ENCODE peak calls at places on chromosome 21, in four cellular contexts. Q, D, P and W are unnamed samples.

GRCh38 chr21:42757422-42757821 is 104.0 kb downstream of the PDE9A start:
- DNase-seq in Q (no peak), D (no peak), P (no peak), W (no peak)

GRCh38 chr21:27953328-27954045 is 986.6 kb upstream of the ADAMTS5 start:
- DNase-seq in Q (no peak), D (no peak), P (no peak), W (no peak)

GRCh38 chr21:43321611-43322010 is 105.3 kb downstream of the SIK1 start:
- DNase-seq in Q (no peak), D (no peak), P (no peak), W (no peak)

GRCh38 chr21:33824156-33824941 is 91.3 kb downstream of the ATP5PO start:
- DNase-seq in Q (no peak), D (no peak), P (no peak), W (no peak)

GRCh38 chr21:42010507-42011493 is 640 bp upstream of the ZBTB21 start:
- DNase-seq in Q (peak), D (no peak), P (no peak), W (no peak)

GRCh38 chr21:29360799-29361765 is 62.4 kb downstream of the BACH1 start:
- DNase-seq in Q (no peak), D (no peak), P (no peak), W (no peak)

GRCh38 chr21:18204931-18205330 is 39.7 kb upstream of the CHODL start:
- DNase-seq in Q (no peak), D (no peak), P (no peak), W (no peak)

GRCh38 chr21:15138475-15138874 is 73.7 kb upstream of the NRIP1 start:
- DNase-seq in Q (no peak), D (no peak), P (no peak), W (no peak)

GRCh38 chr21:33948096-33948950 is 32.7 kb upstream of the ATP5PO start:
- DNase-seq in Q (peak), D (peak), P (no peak), W (no peak)

GRCh38 chr21:26966978-26967913 is at the start of gene ADAMTS5:
- DNase-seq in Q (no peak), D (no peak), P (peak), W (peak)

GRCh38 chr21:25887646-25888321 is 153.0 kb downstream of the GABPA start:
- DNase-seq in Q (no peak), D (no peak), P (no peak), W (no peak)

GRCh38 chr21:25535811-25536210 is 71.5 kb downstream of the MRPL39 start:
- DNase-seq in Q (no peak), D (no peak), P (no peak), W (no peak)

GRCh38 chr21:38957575-38958340 is 152.0 kb downstream of the ETS2 start:
- DNase-seq in Q (no peak), D (no peak), P (no peak), W (no peak)

GRCh38 chr21:34996304-34997081 is 52.6 kb downstream of the RUNX1 start:
- DNase-seq in Q (peak), D (no peak), P (no peak), W (no peak)

GRCh38 chr21:18424250-18424649 is 20.7 kb upstream of the TMPRSS15 start:
- DNase-seq in Q (no peak), D (no peak), P (peak), W (no peak)

GRCh38 chr21:35559128-35559831 is 501.0 kb downstream of the SETD4 start:
- DNase-seq in Q (no peak), D (no peak), P (no peak), W (no peak)

GRCh38 chr21:39392981-39393380 is 44.1 kb upstream of the HMGN1 start:
- DNase-seq in Q (no peak), D (no peak), P (no peak), W (no peak)

GRCh38 chr21:14989359-14989758 is 75.4 kb downstream of the NRIP1 start:
- DNase-seq in Q (no peak), D (no peak), P (no peak), W (no peak)

GRCh38 chr21:16424331-16424749 is 694.6 kb downstream of the USP25 start:
- DNase-seq in Q (no peak), D (no peak), P (no peak), W (no peak)

GRCh38 chr21:28226563-28226962 is 766.1 kb downstream of the LTN1 start:
- DNase-seq in Q (no peak), D (no peak), P (no peak), W (no peak)

DNA sequence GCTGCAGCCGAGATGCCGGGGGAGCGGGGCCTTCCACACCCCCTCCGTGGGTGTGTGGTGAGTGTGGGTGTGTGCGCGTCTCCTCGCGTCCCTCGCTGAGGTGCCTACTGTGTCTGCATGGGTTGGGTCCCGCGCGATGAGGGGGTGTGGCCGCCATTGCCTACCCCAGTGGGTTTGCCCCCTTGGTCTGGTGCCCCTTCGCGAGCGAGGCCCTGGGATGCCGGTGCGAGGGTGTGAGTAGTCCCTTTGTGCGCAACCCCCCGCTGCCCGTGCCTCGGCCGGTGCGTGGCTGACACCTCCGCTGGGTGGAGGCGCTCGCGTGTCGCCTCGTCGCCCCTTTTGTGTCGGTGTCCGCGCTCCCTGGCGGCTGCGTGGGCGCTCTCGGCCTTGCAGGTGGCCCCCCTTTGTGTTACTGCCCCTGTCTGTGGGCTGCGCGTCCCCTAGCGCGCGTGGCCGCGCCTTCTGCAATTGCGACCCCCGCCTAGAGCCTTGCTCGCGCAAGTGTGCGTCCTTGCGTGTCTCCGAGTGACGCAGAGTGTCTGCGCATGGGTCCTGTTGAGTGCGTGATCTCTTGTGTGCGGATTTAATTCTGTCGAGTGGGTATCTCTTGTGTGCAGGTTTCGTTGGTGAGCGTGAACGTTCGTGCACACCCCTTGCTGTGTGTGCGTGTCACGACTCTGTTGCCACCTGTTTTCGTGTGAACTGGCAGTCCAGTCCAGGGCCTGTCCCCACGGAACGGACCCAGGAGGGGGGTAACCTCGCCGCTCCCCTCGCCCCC is 552 bp downstream of the TTC3 start:
- DNase-seq in Q (peak), D (no peak), P (peak), W (peak)
- TF ChIP-seq POLR2AphosphoS5 in Q (no peak), D (peak), P (no peak), W (no peak)

GRCh38 chr21:32726742-32727477 is 903 bp downstream of the SYNJ1 start:
- DNase-seq in Q (peak), D (no peak), P (peak), W (peak)
- TF ChIP-seq SPI1 in Q (no peak), D (no peak), P (peak), W (no peak)

GRCh38 chr21:45127937-45128336 is 53.6 kb downstream of the ADARB1 start:
- DNase-seq in Q (no peak), D (no peak), P (no peak), W (no peak)

GRCh38 chr21:45129231-45129923 is 55.0 kb downstream of the ADARB1 start:
- DNase-seq in Q (peak), D (no peak), P (no peak), W (no peak)

GRCh38 chr21:45128613-45129226 is 54.3 kb downstream of the ADARB1 start:
- DNase-seq in Q (no peak), D (no peak), P (peak), W (no peak)

GRCh38 chr21:45131537-45131999 is 57.2 kb downstream of the ADARB1 start:
- DNase-seq in Q (no peak), D (no peak), P (no peak), W (no peak)

GRCh38 chr21:45130324-45130774 is 56.0 kb downstream of the ADARB1 start:
- DNase-seq in Q (no peak), D (no peak), P (no peak), W (peak)
- TF ChIP-seq POLR2AphosphoS5 in Q (no peak), D (no peak), P (no peak), W (no peak)

GRCh38 chr21:46130721-46131720 is 24.4 kb downstream of the FTCD start:
- DNase-seq in Q (no peak), D (no peak), P (no peak), W (no peak)
- TF ChIP-seq SPI1 in Q (no peak), D (no peak), P (no peak), W (no peak)

GRCh38 chr21:32456497-32456918 is 44.0 kb downstream of the EVA1C start:
- DNase-seq in Q (no peak), D (no peak), P (no peak), W (no peak)
- TF ChIP-seq POLR2AphosphoS5 in Q (no peak), D (no peak), P (no peak), W (no peak)

GRCh38 chr21:44527983-44528633 is 11.9 kb downstream of the KRTAP10-1 start:
- DNase-seq in Q (no peak), D (no peak), P (no peak), W (no peak)
- TF ChIP-seq SPI1 in Q (no peak), D (no peak), P (no peak), W (no peak)